ENCODE peak calls at places on chromosome 1, in eight cellular contexts. E is fibroblast of lung, T is foreskin keratinocyte, V is SK-N-SH, K is right atrium auricular region, L is thoracic aorta, P is spleen, D is tibial artery. B is an unnamed sample.

GRCh38 chr1:214861615-214862014 is 220.9 kb upstream of the KCNK2 start:
- DNase-seq in E (no peak), T (peak; percentile 11), V (no peak), K (no peak), L (no peak), P (no peak), D (no peak), B (no peak)

GRCh38 chr1:172697463-172698100 is 38.7 kb downstream of the FASLG start:
- DNase-seq in E (no peak), T (no peak), V (no peak), K (no peak), L (no peak), P (no peak), D (no peak), B (no peak)

GRCh38 chr1:114040273-114041043 is 61.2 kb downstream of the OLFML3 start:
- DNase-seq in E (peak; percentile 14), T (peak; percentile 18), V (no peak), K (no peak), L (no peak), P (no peak), D (peak; percentile 21), B (no peak)

GRCh38 chr1:235329139-235329808 is 904 bp downstream of the GGPS1 start:
- DNase-seq in E (no peak), T (no peak), V (peak; percentile 24), K (no peak), L (no peak), P (peak; percentile 84), D (no peak), B (peak; percentile 70)

GRCh38 chr1:243596441-243597183 is 253.4 kb downstream of the AKT3 start:
- DNase-seq in E (peak; percentile 85), T (peak; percentile 93), V (no peak), K (no peak), L (no peak), P (no peak), D (no peak), B (no peak)

GRCh38 chr1:160846281-160846680 is 16.4 kb downstream of the CD244 start:
- DNase-seq in E (no peak), T (no peak), V (no peak), K (no peak), L (no peak), P (no peak), D (no peak), B (no peak)

GRCh38 chr1:119008483-119009299 is 20.5 kb upstream of the TBX15 start:
- DNase-seq in E (peak; percentile 74), T (peak; percentile 47), V (peak; percentile 73), K (peak; percentile 57), L (no peak), P (no peak), D (no peak), B (peak; percentile 58)

GRCh38 chr1:91765880-91766443 is 120.0 kb downstream of the TGFBR3 start:
- DNase-seq in E (no peak), T (no peak), V (no peak), K (no peak), L (no peak), P (no peak), D (no peak), B (no peak)

GRCh38 chr1:77282866-77283539 is 1.2 kb downstream of the AK5 start:
- DNase-seq in E (no peak), T (no peak), V (peak; percentile 47), K (no peak), L (no peak), P (peak; percentile 63), D (no peak), B (peak; percentile 46)

GRCh38 chr1:160720366-160720765 is 8.7 kb upstream of the CD48 start:
- DNase-seq in E (no peak), T (peak; percentile 28), V (no peak), K (no peak), L (no peak), P (no peak), D (no peak), B (no peak)

GRCh38 chr1:1182491-1183220 is 9.0 kb downstream of the TTLL10 start:
- DNase-seq in E (no peak), T (no peak), V (peak; percentile 36), K (no peak), L (no peak), P (peak; percentile 63), D (no peak), B (peak; percentile 1)

GRCh38 chr1:152673016-152673415 is 2.1 kb upstream of the LCE2C start:
- DNase-seq in E (no peak), T (peak; percentile 26), V (no peak), K (no peak), L (no peak), P (no peak), D (no peak), B (no peak)

GRCh38 chr1:178942285-178943218 is 71.7 kb upstream of the ANGPTL1 start:
- DNase-seq in E (peak; percentile 50), T (no peak), V (no peak), K (peak; percentile 78), L (no peak), P (no peak), D (peak; percentile 69), B (no peak)

GRCh38 chr1:201282931-201283829 is at the start of gene PKP1:
- DNase-seq in E (peak; percentile 23), T (peak; percentile 77), V (no peak), K (no peak), L (no peak), P (peak; percentile 77), D (no peak), B (peak; percentile 38)

GRCh38 chr1:5519366-5520135 is 472.7 kb downstream of the NPHP4 start:
- DNase-seq in E (no peak), T (no peak), V (no peak), K (no peak), L (no peak), P (no peak), D (no peak), B (no peak)

GRCh38 chr1:17200246-17200645 is 4.7 kb upstream of the PADI1 start:
- DNase-seq in E (no peak), T (no peak), V (no peak), K (no peak), L (no peak), P (no peak), D (no peak), B (no peak)

DNA sequence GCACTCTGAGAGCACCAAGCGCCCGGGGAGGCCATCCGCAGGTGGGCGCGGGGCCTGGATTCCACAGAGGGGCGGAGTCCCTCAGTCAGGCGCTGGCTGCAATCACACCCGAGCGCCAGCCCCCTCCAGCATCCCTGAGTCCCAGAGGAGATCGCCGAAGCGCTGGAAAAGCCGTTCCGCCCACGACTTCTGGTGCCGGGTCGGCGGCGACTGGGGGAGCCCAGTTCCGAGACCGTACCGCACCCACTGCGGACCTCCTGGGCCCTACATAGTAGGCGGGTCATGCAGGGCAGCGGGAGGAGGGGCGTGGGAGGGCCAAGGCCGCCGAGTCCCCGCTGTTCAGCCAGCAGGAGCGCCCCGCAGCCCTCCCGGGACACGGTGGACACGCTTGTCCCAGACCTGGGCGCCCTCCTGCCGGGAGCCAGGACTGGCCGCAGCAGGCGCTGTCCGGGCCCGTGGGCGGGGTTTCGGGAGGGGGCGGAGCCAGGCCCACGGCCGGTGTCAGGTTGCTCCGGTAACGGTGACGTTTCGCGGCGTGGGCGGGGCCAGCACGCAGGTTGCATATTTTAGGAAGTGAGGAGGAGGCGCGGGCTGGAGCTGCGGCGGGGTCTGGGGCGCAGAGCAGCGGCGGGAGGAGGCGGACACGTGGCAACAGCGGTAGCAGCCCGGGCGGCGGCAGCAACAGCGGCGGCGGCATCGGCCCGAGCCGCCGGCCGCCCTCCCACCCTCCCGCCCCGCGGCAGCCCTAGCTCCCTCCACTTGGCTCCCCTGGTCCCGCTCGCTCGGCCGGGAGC is at the start of gene ATP1A1:
- DNase-seq in E (peak; percentile 88), T (peak; percentile 77), V (peak; percentile 98), K (peak; percentile 97), L (peak; percentile 91), P (peak; percentile 100), D (peak; percentile 97), B (peak; percentile 97)
- TF ChIP-seq CTCF in E (no peak), T (peak; percentile 38), V (no peak), K (no peak), L (no peak), P (peak; percentile 34), D (peak; percentile 5), B (peak; percentile 8)

DNA sequence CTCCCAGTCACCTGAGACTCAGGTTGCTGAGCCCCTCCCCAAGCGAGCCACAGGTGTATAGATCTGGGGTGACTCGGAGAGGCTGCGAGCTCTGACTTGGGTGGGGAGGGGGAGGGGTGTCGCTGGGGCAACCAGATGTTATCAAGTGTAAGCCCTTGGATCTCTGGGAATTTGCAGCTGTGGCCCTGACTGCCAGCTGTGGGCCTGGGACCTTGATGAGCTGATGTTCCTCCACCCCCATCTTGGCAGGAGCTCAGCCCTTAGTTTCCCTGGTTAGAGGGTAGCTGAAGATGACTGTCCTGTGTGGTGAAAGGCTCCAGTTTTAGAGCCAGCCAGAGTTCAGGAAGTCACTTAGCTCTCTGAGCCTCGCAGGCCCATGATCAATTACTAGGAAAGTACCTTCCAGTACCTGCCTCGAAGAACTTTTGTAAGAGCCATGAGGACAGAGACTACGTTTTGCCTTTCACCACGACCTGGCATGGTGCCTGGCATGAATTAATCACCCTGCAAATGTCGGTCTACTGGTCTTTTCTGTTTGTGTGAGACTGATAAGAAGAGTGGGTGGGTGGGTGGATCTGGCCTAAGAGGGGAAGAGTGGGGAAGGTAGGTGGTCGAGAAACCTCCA is 55.8 kb downstream of the YARS1 start:
- DNase-seq in E (peak; percentile 55), T (peak; percentile 95), V (peak; percentile 67), K (peak; percentile 81), L (no peak), P (no peak), D (no peak), B (no peak)
- H3K4me1 ChIP-seq in E (peaks cover 16% of the 10 kb centered on the region), T (peaks cover 34% of the 10 kb centered on the region), V (peaks cover 42% of the 10 kb centered on the region), K (peaks cover 17% of the 10 kb centered on the region), L (peaks cover 24% of the 10 kb centered on the region), P (peaks cover 4% of the 10 kb centered on the region), D (peaks cover 52% of the 10 kb centered on the region), B (peaks cover 44% of the 10 kb centered on the region)

GRCh38 chr1:9246841-9247785 is 12.5 kb downstream of the H6PD start:
- DNase-seq in E (no peak), T (no peak), V (no peak), K (no peak), L (no peak), P (peak; percentile 63), D (no peak), B (no peak)
- H3K27ac ChIP-seq in E (peak overlapping the region; percentile 58), T (no peak overlapping the region), V (no peak overlapping the region), K (peak overlapping the region; percentile 84), L (no peak overlapping the region), P (no peak overlapping the region), D (no peak overlapping the region), B (no peak overlapping the region)

GRCh38 chr1:204506969-204507316 is 9.3 kb upstream of the MDM4 start:
- DNase-seq in E (peak; percentile 98), T (peak; percentile 86), V (peak; percentile 43), K (peak; percentile 93), L (peak; percentile 31), P (no peak), D (peak; percentile 86), B (peak; percentile 92)

GRCh38 chr1:204509186-204509635 is 7.0 kb upstream of the MDM4 start:
- DNase-seq in E (no peak), T (peak; percentile 61), V (no peak), K (no peak), L (no peak), P (no peak), D (no peak), B (no peak)

GRCh38 chr1:204506091-204506968 is 9.9 kb upstream of the MDM4 start:
- DNase-seq in E (peak; percentile 97), T (peak; percentile 90), V (peak; percentile 33), K (peak; percentile 91), L (no peak), P (peak; percentile 85), D (peak; percentile 75), B (peak; percentile 88)

GRCh38 chr1:204505674-204506073 is 10.5 kb upstream of the MDM4 start:
- DNase-seq in E (no peak), T (no peak), V (no peak), K (no peak), L (no peak), P (no peak), D (no peak), B (no peak)

GRCh38 chr1:204507317-204508105 is 8.7 kb upstream of the MDM4 start:
- DNase-seq in E (peak; percentile 48), T (peak; percentile 65), V (peak; percentile 59), K (no peak), L (no peak), P (no peak), D (no peak), B (peak; percentile 56)
- TF ChIP-seq CTCF in E (no peak), T (no peak), V (no peak), K (no peak), L (no peak), P (no peak), D (peak; percentile 10), B (no peak)